ENCODE peak calls at places on chromosomes 13 and 19, in six cellular contexts. One of them, this sample, is unnamed. For H3K36me3, the result is how much of the 10 kb centered on the place peaks cover.

GRCh38 chr19:5271145-5271544 is 69.5 kb downstream of the PTPRS start:
- DNase-seq in tibial artery: no peak
- DNase-seq in esophagus squamous epithelium: no peak
- DNase-seq in brain microvascular endothelial cell: no peak
- DNase-seq in heart left ventricle: no peak
- DNase-seq in heart right ventricle: no peak
- DNase-seq in this sample: no peak

GRCh38 chr19:34220472-34221063 is 33.8 kb upstream of the GARRE1 start:
- DNase-seq in heart right ventricle: peak
- DNase-seq in brain microvascular endothelial cell: peak
- DNase-seq in heart left ventricle: no peak
- DNase-seq in esophagus squamous epithelium: no peak
- DNase-seq in tibial artery: peak
- DNase-seq in this sample: no peak

GRCh38 chr19:17001603-17002183 is 24.9 kb downstream of the CPAMD8 start:
- DNase-seq in tibial artery: no peak
- DNase-seq in esophagus squamous epithelium: no peak
- DNase-seq in heart right ventricle: no peak
- DNase-seq in heart left ventricle: peak
- DNase-seq in brain microvascular endothelial cell: no peak
- DNase-seq in this sample: no peak

GRCh38 chr19:11018179-11018578 is 57.3 kb downstream of the SMARCA4 start:
- DNase-seq in esophagus squamous epithelium: no peak
- DNase-seq in brain microvascular endothelial cell: no peak
- DNase-seq in tibial artery: no peak
- DNase-seq in heart left ventricle: no peak
- DNase-seq in heart right ventricle: no peak
- DNase-seq in this sample: no peak

GRCh38 chr13:41061914-41062837 is 867 bp downstream of the WBP4 start:
- DNase-seq in brain microvascular endothelial cell: peak
- DNase-seq in tibial artery: no peak
- DNase-seq in esophagus squamous epithelium: no peak
- DNase-seq in heart left ventricle: no peak
- DNase-seq in heart right ventricle: no peak
- DNase-seq in this sample: no peak

GRCh38 chr13:73661687-73662425 is 472.3 kb downstream of the KLF12 start:
- DNase-seq in brain microvascular endothelial cell: no peak
- DNase-seq in tibial artery: no peak
- DNase-seq in esophagus squamous epithelium: no peak
- DNase-seq in heart right ventricle: no peak
- DNase-seq in heart left ventricle: no peak
- DNase-seq in this sample: no peak

GRCh38 chr19:306151-306900 is 15.1 kb upstream of the PLPP2 start:
- DNase-seq in heart left ventricle: peak
- DNase-seq in esophagus squamous epithelium: no peak
- DNase-seq in heart right ventricle: no peak
- DNase-seq in tibial artery: no peak
- DNase-seq in brain microvascular endothelial cell: no peak
- DNase-seq in this sample: no peak

GRCh38 chr19:17842663-17843313 is 5.0 kb downstream of the JAK3 start:
- DNase-seq in brain microvascular endothelial cell: no peak
- DNase-seq in tibial artery: no peak
- DNase-seq in heart left ventricle: no peak
- DNase-seq in heart right ventricle: no peak
- DNase-seq in esophagus squamous epithelium: no peak
- DNase-seq in this sample: no peak

GRCh38 chr19:10226376-10227214 is 4.5 kb downstream of the S1PR2 start:
- DNase-seq in tibial artery: peak
- DNase-seq in heart right ventricle: peak
- DNase-seq in esophagus squamous epithelium: no peak
- DNase-seq in brain microvascular endothelial cell: peak
- DNase-seq in heart left ventricle: peak
- DNase-seq in this sample: peak

GRCh38 chr13:32086791-32087441 is 55.3 kb downstream of the FRY start:
- DNase-seq in brain microvascular endothelial cell: no peak
- DNase-seq in heart left ventricle: no peak
- DNase-seq in esophagus squamous epithelium: no peak
- DNase-seq in tibial artery: no peak
- DNase-seq in heart right ventricle: no peak
- DNase-seq in this sample: no peak

GRCh38 chr13:98187155-98187726 is 10.2 kb upstream of the RNF113B start:
- DNase-seq in heart right ventricle: no peak
- DNase-seq in tibial artery: no peak
- DNase-seq in brain microvascular endothelial cell: no peak
- DNase-seq in heart left ventricle: no peak
- DNase-seq in esophagus squamous epithelium: no peak
- DNase-seq in this sample: no peak

GRCh38 chr19:18433039-18433691 is 4.8 kb downstream of the ISYNA1 start:
- DNase-seq in brain microvascular endothelial cell: no peak
- DNase-seq in tibial artery: no peak
- DNase-seq in heart right ventricle: no peak
- DNase-seq in esophagus squamous epithelium: no peak
- DNase-seq in heart left ventricle: no peak
- DNase-seq in this sample: no peak

GRCh38 chr13:42970824-42971669 is 21.0 kb downstream of the EPSTI1 start:
- DNase-seq in heart left ventricle: no peak
- DNase-seq in esophagus squamous epithelium: no peak
- DNase-seq in tibial artery: peak
- DNase-seq in brain microvascular endothelial cell: peak
- DNase-seq in heart right ventricle: no peak
- DNase-seq in this sample: no peak

GRCh38 chr19:16714702-16715294 is 4.8 kb upstream of the NWD1 start:
- DNase-seq in esophagus squamous epithelium: no peak
- DNase-seq in heart right ventricle: peak
- DNase-seq in brain microvascular endothelial cell: peak
- DNase-seq in tibial artery: peak
- DNase-seq in heart left ventricle: peak
- DNase-seq in this sample: no peak

GRCh38 chr19:7500811-7501450 is 12.1 kb upstream of the PEX11G start:
- DNase-seq in tibial artery: no peak
- DNase-seq in heart left ventricle: peak
- DNase-seq in esophagus squamous epithelium: no peak
- DNase-seq in heart right ventricle: no peak
- DNase-seq in brain microvascular endothelial cell: peak
- DNase-seq in this sample: no peak

GRCh38 chr13:46684287-46685001 is 112.5 kb downstream of the ESD start:
- DNase-seq in heart right ventricle: no peak
- DNase-seq in brain microvascular endothelial cell: no peak
- DNase-seq in tibial artery: no peak
- DNase-seq in esophagus squamous epithelium: no peak
- DNase-seq in heart left ventricle: no peak
- DNase-seq in this sample: no peak

GRCh38 chr13:107203146-107203847 is 635.4 kb upstream of the ARGLU1 start:
- DNase-seq in brain microvascular endothelial cell: peak
- DNase-seq in heart right ventricle: peak
- DNase-seq in esophagus squamous epithelium: no peak
- DNase-seq in tibial artery: no peak
- DNase-seq in heart left ventricle: no peak
- DNase-seq in this sample: no peak

GRCh38 chr19:19663292-19664120 is at the start of gene ATP13A1:
- DNase-seq in tibial artery: peak
- DNase-seq in heart right ventricle: peak
- DNase-seq in brain microvascular endothelial cell: peak
- DNase-seq in heart left ventricle: peak
- DNase-seq in esophagus squamous epithelium: peak
- DNase-seq in this sample: peak

GRCh38 chr19:16778796-16779411 is 50.3 kb upstream of the SIN3B start:
- DNase-seq in esophagus squamous epithelium: no peak
- DNase-seq in heart left ventricle: no peak
- DNase-seq in brain microvascular endothelial cell: peak
- DNase-seq in tibial artery: peak
- DNase-seq in heart right ventricle: peak
- DNase-seq in this sample: no peak

GRCh38 chr19:16327911-16328823 is 3.5 kb downstream of the KLF2 start:
- DNase-seq in brain microvascular endothelial cell: no peak
- DNase-seq in tibial artery: peak
- DNase-seq in esophagus squamous epithelium: no peak
- DNase-seq in heart right ventricle: peak
- DNase-seq in heart left ventricle: peak
- DNase-seq in this sample: no peak

GRCh38 chr13:32201809-32202208 is 113.4 kb downstream of the ZAR1L start:
- DNase-seq in esophagus squamous epithelium: no peak
- DNase-seq in brain microvascular endothelial cell: no peak
- DNase-seq in heart right ventricle: no peak
- DNase-seq in tibial artery: no peak
- DNase-seq in heart left ventricle: no peak
- DNase-seq in this sample: no peak

GRCh38 chr19:1006711-1007398 is 6.6 kb downstream of the GRIN3B start:
- DNase-seq in brain microvascular endothelial cell: no peak
- DNase-seq in heart left ventricle: peak
- DNase-seq in esophagus squamous epithelium: no peak
- DNase-seq in tibial artery: no peak
- DNase-seq in heart right ventricle: no peak
- DNase-seq in this sample: no peak

GRCh38 chr19:7506385-7507328 is 9.2 kb upstream of the ZNF358 start:
- DNase-seq in heart right ventricle: peak
- DNase-seq in heart left ventricle: peak
- DNase-seq in esophagus squamous epithelium: peak
- DNase-seq in brain microvascular endothelial cell: peak
- DNase-seq in tibial artery: peak
- DNase-seq in this sample: no peak

GRCh38 chr19:50046649-50047503 is 21.1 kb downstream of the ZNF473 start:
- DNase-seq in brain microvascular endothelial cell: peak
- DNase-seq in heart right ventricle: peak
- DNase-seq in esophagus squamous epithelium: no peak
- DNase-seq in heart left ventricle: no peak
- DNase-seq in tibial artery: peak
- DNase-seq in this sample: no peak

GRCh38 chr19:13054605-13055212 is 47.9 kb downstream of the LYL1 start:
- DNase-seq in esophagus squamous epithelium: no peak
- DNase-seq in brain microvascular endothelial cell: no peak
- DNase-seq in heart right ventricle: no peak
- DNase-seq in heart left ventricle: no peak
- DNase-seq in tibial artery: no peak
- DNase-seq in this sample: no peak

GRCh38 chr19:47613165-47614146 is 4.5 kb downstream of the BICRA start:
- DNase-seq in heart left ventricle: no peak
- DNase-seq in tibial artery: no peak
- DNase-seq in heart right ventricle: no peak
- DNase-seq in esophagus squamous epithelium: no peak
- DNase-seq in brain microvascular endothelial cell: peak
- DNase-seq in this sample: no peak

GRCh38 chr19:4067396-4068057 is 828 bp upstream of the ZBTB7A start:
- DNase-seq in brain microvascular endothelial cell: no peak
- DNase-seq in heart left ventricle: no peak
- DNase-seq in esophagus squamous epithelium: no peak
- DNase-seq in tibial artery: no peak
- DNase-seq in heart right ventricle: peak
- DNase-seq in this sample: no peak

GRCh38 chr19:4066682-4067395 is at the start of gene ZBTB7A:
- DNase-seq in brain microvascular endothelial cell: peak
- DNase-seq in tibial artery: peak
- DNase-seq in esophagus squamous epithelium: peak
- DNase-seq in heart left ventricle: peak
- DNase-seq in heart right ventricle: peak
- DNase-seq in this sample: no peak

GRCh38 chr19:4065430-4066175 is 1.1 kb downstream of the ZBTB7A start:
- DNase-seq in tibial artery: peak
- DNase-seq in esophagus squamous epithelium: peak
- DNase-seq in brain microvascular endothelial cell: peak
- DNase-seq in heart right ventricle: peak
- DNase-seq in heart left ventricle: peak
- DNase-seq in this sample: peak

GRCh38 chr19:4064551-4065260 is 2.0 kb downstream of the ZBTB7A start:
- DNase-seq in brain microvascular endothelial cell: no peak
- DNase-seq in esophagus squamous epithelium: no peak
- DNase-seq in tibial artery: peak
- DNase-seq in heart left ventricle: peak
- DNase-seq in heart right ventricle: peak
- DNase-seq in this sample: no peak

GRCh38 chr19:4066176-4066606 is 508 bp downstream of the ZBTB7A start:
- DNase-seq in esophagus squamous epithelium: no peak
- DNase-seq in tibial artery: peak
- DNase-seq in heart left ventricle: peak
- DNase-seq in heart right ventricle: no peak
- DNase-seq in brain microvascular endothelial cell: no peak
- DNase-seq in this sample: no peak
- H3K4me3 ChIP-seq in esophagus squamous epithelium: peak
- H3K4me3 ChIP-seq in tibial artery: peak
- H3K4me3 ChIP-seq in heart left ventricle: peak
- H3K4me3 ChIP-seq in heart right ventricle: peak
- H3K4me3 ChIP-seq in brain microvascular endothelial cell: peak
- H3K4me3 ChIP-seq in this sample: peak

DNA sequence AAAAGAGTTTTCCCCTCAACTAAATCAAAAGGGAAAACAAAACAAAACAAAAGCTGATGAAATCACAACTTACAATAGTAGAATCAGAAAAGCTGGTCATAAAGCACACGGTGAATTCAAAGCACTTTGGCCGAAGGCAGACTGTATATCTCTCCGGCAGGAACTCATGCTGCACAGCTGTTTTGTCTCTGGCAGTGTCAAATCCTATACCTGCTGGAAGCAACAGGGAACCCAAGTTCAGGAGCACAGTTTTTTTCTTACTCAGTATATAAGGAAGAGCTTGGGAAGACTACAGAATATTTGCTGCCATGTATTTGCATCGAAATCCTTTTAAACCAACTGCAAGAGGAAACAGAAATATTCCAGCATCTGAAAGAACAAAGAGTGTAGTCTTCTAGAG is 213.7 kb downstream of the RFC3 start:
- DNase-seq in heart left ventricle: no peak
- DNase-seq in esophagus squamous epithelium: no peak
- DNase-seq in brain microvascular endothelial cell: no peak
- DNase-seq in heart right ventricle: no peak
- DNase-seq in tibial artery: no peak
- DNase-seq in this sample: no peak
- TF ChIP-seq CTCF in heart left ventricle: no peak
- TF ChIP-seq CTCF in esophagus squamous epithelium: no peak
- TF ChIP-seq CTCF in brain microvascular endothelial cell: no peak
- TF ChIP-seq CTCF in heart right ventricle: no peak
- TF ChIP-seq CTCF in tibial artery: no peak
- TF ChIP-seq CTCF in this sample: no peak

GRCh38 chr19:55229789-55230182 is 1.2 kb upstream of the TMEM86B start:
- DNase-seq in heart left ventricle: no peak
- DNase-seq in heart right ventricle: no peak
- DNase-seq in esophagus squamous epithelium: no peak
- DNase-seq in brain microvascular endothelial cell: no peak
- DNase-seq in tibial artery: no peak
- DNase-seq in this sample: no peak
- H3K36me3 ChIP-seq in heart left ventricle: half or more
- H3K36me3 ChIP-seq in heart right ventricle: half or more
- H3K36me3 ChIP-seq in esophagus squamous epithelium: under half
- H3K36me3 ChIP-seq in brain microvascular endothelial cell: under half
- H3K36me3 ChIP-seq in tibial artery: half or more
- H3K36me3 ChIP-seq in this sample: under half

DNA sequence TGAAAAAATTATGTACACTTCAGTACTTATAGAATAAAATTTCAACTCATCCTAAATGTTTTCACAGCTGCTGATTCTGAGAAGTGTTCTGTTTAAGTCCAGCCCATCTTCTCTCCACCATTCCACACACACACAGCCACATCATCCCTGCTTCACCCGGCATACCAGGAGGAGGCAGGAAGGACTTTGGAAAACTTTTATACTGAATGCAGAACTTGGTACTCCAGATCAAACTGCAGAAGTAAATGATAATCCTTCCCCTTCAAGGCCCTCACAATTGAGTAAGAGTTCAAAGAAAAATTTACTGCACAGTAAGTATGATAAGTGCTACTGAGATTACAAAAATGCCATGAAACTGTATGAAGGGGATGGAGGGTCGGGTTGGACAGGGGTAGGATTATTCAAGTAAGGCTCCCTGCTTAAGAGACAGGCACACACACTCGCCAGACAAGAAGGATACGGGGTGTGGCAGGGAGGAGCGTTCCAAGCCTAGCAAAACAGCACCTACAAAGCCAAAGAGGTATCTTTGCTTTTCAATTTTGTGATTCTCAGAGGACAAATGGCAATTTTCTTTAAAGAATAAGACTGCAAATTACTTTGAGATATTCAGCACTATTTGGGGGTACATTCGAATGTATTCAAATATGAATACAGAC is 2.6 kb downstream of the USP12 start:
- DNase-seq in esophagus squamous epithelium: no peak
- DNase-seq in heart left ventricle: no peak
- DNase-seq in heart right ventricle: no peak
- DNase-seq in tibial artery: no peak
- DNase-seq in brain microvascular endothelial cell: no peak
- DNase-seq in this sample: no peak
- H3K4me3 ChIP-seq in esophagus squamous epithelium: no peak
- H3K4me3 ChIP-seq in heart left ventricle: no peak
- H3K4me3 ChIP-seq in heart right ventricle: no peak
- H3K4me3 ChIP-seq in tibial artery: no peak
- H3K4me3 ChIP-seq in brain microvascular endothelial cell: no peak
- H3K4me3 ChIP-seq in this sample: no peak